ENCODE peak calls at places on chromosomes 6 and 20, in four cellular contexts. J, P, Z and V are unnamed samples. For H3K4me1, the result is how much of the 10 kb centered on the place peaks cover.

GRCh38 chr20:64116016-64116415 is 8.7 kb upstream of the NPBWR2 start:
- DNase-seq in J (no peak), P (no peak), Z (no peak), V (no peak)

GRCh38 chr6:130675072-130675471 is 152.1 kb upstream of the SMLR1 start:
- DNase-seq in J (no peak), P (no peak), Z (no peak), V (no peak)

GRCh38 chr6:32167154-32167760 is 2.9 kb downstream of the EGFL8 start:
- DNase-seq in J (no peak), P (peak), Z (no peak), V (no peak)

GRCh38 chr20:59159091-59159821 is 4.4 kb upstream of the ZNF831 start:
- DNase-seq in J (no peak), P (no peak), Z (no peak), V (no peak)

GRCh38 chr20:50545123-50545522 is 34.9 kb downstream of the PTPN1 start:
- DNase-seq in J (no peak), P (no peak), Z (no peak), V (no peak)

GRCh38 chr20:9635756-9636155 is 121.4 kb downstream of the LAMP5 start:
- DNase-seq in J (no peak), P (no peak), Z (no peak), V (no peak)

GRCh38 chr6:128491643-128492206 is 28.7 kb downstream of the PTPRK start:
- DNase-seq in J (peak), P (no peak), Z (no peak), V (no peak)

GRCh38 chr6:157094038-157094437 is 229.3 kb downstream of the TMEM242 start:
- DNase-seq in J (no peak), P (no peak), Z (no peak), V (no peak)

GRCh38 chr6:166707045-166707444 is 80.0 kb upstream of the RPS6KA2 start:
- DNase-seq in J (no peak), P (peak), Z (no peak), V (peak)

GRCh38 chr6:155782739-155783459 is 327.3 kb upstream of the NOX3 start:
- DNase-seq in J (no peak), P (no peak), Z (no peak), V (no peak)

GRCh38 chr6:143634486-143634885 is 43.3 kb upstream of the PHACTR2 start:
- DNase-seq in J (no peak), P (no peak), Z (no peak), V (no peak)

GRCh38 chr6:116022841-116023380 is 37.8 kb downstream of the FRK start:
- DNase-seq in J (no peak), P (no peak), Z (no peak), V (no peak)

GRCh38 chr6:114355300-114355699 is 12.5 kb upstream of the HS3ST5 start:
- DNase-seq in J (no peak), P (no peak), Z (no peak), V (no peak)

DNA sequence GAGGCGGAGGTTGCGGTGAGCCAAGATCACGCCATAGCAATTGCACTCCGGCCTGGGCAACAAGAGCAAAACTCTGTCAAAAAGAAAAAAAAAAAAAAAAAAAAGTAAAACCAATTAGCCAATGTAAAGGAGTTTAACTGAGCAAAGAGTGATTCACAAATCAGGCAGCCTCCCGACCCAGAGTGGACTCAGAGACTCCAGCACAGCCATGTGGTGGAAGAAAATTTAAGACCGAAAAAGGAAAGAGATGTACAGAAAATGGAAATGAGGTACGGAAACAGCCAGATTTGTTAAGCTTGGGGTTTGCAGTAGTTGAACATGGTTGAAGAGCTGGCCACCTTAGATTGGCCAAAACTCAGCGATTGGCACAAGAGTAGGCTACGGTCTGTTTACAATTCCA is 51.4 kb downstream of the ERMARD start:
- DNase-seq in J (no peak), P (no peak), Z (no peak), V (no peak)
- H3K4me1 ChIP-seq in J (under half), P (under half), Z (under half), V (under half)

GRCh38 chr6:35485402-35485877 is 11.4 kb downstream of the TEAD3 start:
- DNase-seq in J (no peak), P (peak), Z (peak), V (no peak)

GRCh38 chr6:35483892-35484645 is 12.8 kb downstream of the TEAD3 start:
- DNase-seq in J (no peak), P (no peak), Z (no peak), V (no peak)

GRCh38 chr6:35484921-35485392 is 11.9 kb downstream of the TEAD3 start:
- DNase-seq in J (no peak), P (peak), Z (peak), V (no peak)

GRCh38 chr6:35487653-35488516 is 9.0 kb downstream of the TEAD3 start:
- DNase-seq in J (no peak), P (peak), Z (peak), V (peak)

GRCh38 chr6:35486005-35486925 is 10.6 kb downstream of the TEAD3 start:
- DNase-seq in J (no peak), P (peak), Z (peak), V (peak)
- H3K4me3 ChIP-seq in J (no peak), P (no peak), Z (peak), V (peak)

GRCh38 chr6:140427842-140428241 is 1053.4 kb upstream of the CITED2 start:
- DNase-seq in J (no peak), P (no peak), Z (no peak), V (no peak)
- TF ChIP-seq CTCF in J (no peak), P (no peak), Z (no peak), V (no peak)

GRCh38 chr20:4813076-4813838 is 91.5 kb downstream of the PRND start:
- DNase-seq in J (peak), P (peak), Z (peak), V (no peak)
- H3K4me1 ChIP-seq in J (under half), P (under half), Z (under half), V (under half)

GRCh38 chr6:28589952-28590340 is 64.3 kb downstream of the GPX5 start:
- DNase-seq in J (no peak), P (no peak), Z (no peak), V (no peak)
- H3K4me3 ChIP-seq in J (no peak), P (no peak), Z (no peak), V (peak)

GRCh38 chr6:69100772-69101171 is 465.7 kb downstream of the ADGRB3 start:
- DNase-seq in J (no peak), P (no peak), Z (no peak), V (no peak)

GRCh38 chr6:69105288-69105687 is 470.2 kb downstream of the ADGRB3 start:
- DNase-seq in J (no peak), P (no peak), Z (no peak), V (no peak)
- TF ChIP-seq CTCF in J (no peak), P (no peak), Z (no peak), V (no peak)